ENCODE peak calls at places on chromosome 22, in five cellular contexts. I is fibroblast of lung; A is mesendoderm; Q is endothelial cell; N is CD8-positive, alpha-beta T cell. R is an unnamed sample.

GRCh38 chr22:27416553-27417427 is 384.8 kb downstream of the MN1 start:
- DNase-seq in I (peak), A (peak), Q (no peak), N (no peak), R (no peak)

GRCh38 chr22:38442967-38443674 is 11.9 kb downstream of the KCNJ4 start:
- DNase-seq in I (no peak), A (no peak), Q (no peak), N (no peak), R (no peak)

GRCh38 chr22:20956258-20957117 is 10.6 kb upstream of the AIFM3 start:
- DNase-seq in I (peak), A (peak), Q (no peak), N (no peak), R (peak)

GRCh38 chr22:44366372-44367310 is 53.9 kb upstream of the SHISAL1 start:
- DNase-seq in I (no peak), A (no peak), Q (no peak), N (no peak), R (no peak)

GRCh38 chr22:44999687-45000086 is 10.1 kb downstream of the PHF21B start:
- DNase-seq in I (no peak), A (no peak), Q (no peak), N (no peak), R (no peak)

GRCh38 chr22:37661160-37661924 is 2.8 kb downstream of the PDXP start:
- DNase-seq in I (peak), A (peak), Q (no peak), N (peak), R (peak)

GRCh38 chr22:36279219-36279666 is 26.3 kb downstream of the APOL1 start:
- DNase-seq in I (no peak), A (no peak), Q (no peak), N (no peak), R (no peak)

GRCh38 chr22:43247546-43248260 is 60.8 kb upstream of the TTLL12 start:
- DNase-seq in I (no peak), A (no peak), Q (no peak), N (no peak), R (no peak)

GRCh38 chr22:36873614-36874308 is 13.0 kb downstream of the NCF4 start:
- DNase-seq in I (peak), A (peak), Q (peak), N (no peak), R (peak)

GRCh38 chr22:27799334-27800249 is 2.0 kb downstream of the MN1 start:
- DNase-seq in I (peak), A (no peak), Q (no peak), N (no peak), R (peak)

GRCh38 chr22:27454807-27455450 is 346.6 kb downstream of the MN1 start:
- DNase-seq in I (peak), A (peak), Q (no peak), N (no peak), R (no peak)

GRCh38 chr22:31126869-31127175 is 4.1 kb downstream of the INPP5J start:
- DNase-seq in I (no peak), A (no peak), Q (no peak), N (no peak), R (no peak)

GRCh38 chr22:45525480-45525879 is 22.8 kb downstream of the FBLN1 start:
- DNase-seq in I (no peak), A (no peak), Q (no peak), N (no peak), R (no peak)

GRCh38 chr22:44709881-44710400 is 7.9 kb downstream of the PRR5 start:
- DNase-seq in I (no peak), A (no peak), Q (no peak), N (peak), R (no peak)

GRCh38 chr22:18970180-18970947 is 34.3 kb upstream of the PRODH start:
- DNase-seq in I (peak), A (peak), Q (peak), N (no peak), R (peak)

GRCh38 chr22:45645526-45646414 is 25.9 kb upstream of the ATXN10 start:
- DNase-seq in I (no peak), A (peak), Q (peak), N (peak), R (peak)

GRCh38 chr22:34055525-34056200 is 135.4 kb upstream of the LARGE1 start:
- DNase-seq in I (no peak), A (peak), Q (no peak), N (no peak), R (peak)

GRCh38 chr22:36432592-36433317 is 45.0 kb upstream of the MYH9 start:
- DNase-seq in I (peak), A (peak), Q (no peak), N (no peak), R (peak)

GRCh38 chr22:39123811-39124668 is 27.0 kb downstream of the APOBEC3H start:
- DNase-seq in I (no peak), A (peak), Q (no peak), N (no peak), R (no peak)

GRCh38 chr22:46731246-46732040 is 6.6 kb downstream of the CERK start:
- DNase-seq in I (peak), A (peak), Q (no peak), N (no peak), R (peak)

R was measured in islet precursor cell.